ENCODE peak calls at places on chromosomes 1 and 21, in four cellular contexts. H is breast epithelium, W is IMR-90, R is WERI-Rb-1. S is an unnamed sample. For H3K36me3, the result is how much of the 10 kb centered on the place peaks cover.

GRCh38 chr1:94597701-94598100 is 56.1 kb upstream of the F3 start:
- DNase-seq in W (peak), R (no peak), H (no peak), S (peak)

GRCh38 chr1:53733975-53734649 is 4.9 kb downstream of the GLIS1 start:
- DNase-seq in R (no peak), H (no peak), W (peak), S (peak)

GRCh38 chr1:76374111-76374510 is 299.6 kb downstream of the ST6GALNAC3 start:
- DNase-seq in R (no peak), W (no peak), H (no peak), S (no peak)

GRCh38 chr1:2556277-2557145 is at the start of gene TNFRSF14:
- DNase-seq in H (no peak), W (peak), R (no peak), S (peak)

GRCh38 chr1:54117815-54118563 is 34.8 kb downstream of the CDCP2 start:
- DNase-seq in W (peak), H (no peak), R (peak), S (no peak)

GRCh38 chr1:241641748-241642592 is 1.8 kb upstream of the CHML start:
- DNase-seq in W (peak), R (no peak), H (no peak), S (peak)

GRCh38 chr21:42302794-42303193 is 12.4 kb downstream of the TFF3 start:
- DNase-seq in W (no peak), H (no peak), R (no peak), S (no peak)

GRCh38 chr1:163442940-163443339 is 121.2 kb downstream of the NUF2 start:
- DNase-seq in H (no peak), R (no peak), W (no peak), S (no peak)

GRCh38 chr1:180971273-180971997 is 51.2 kb downstream of the STX6 start:
- DNase-seq in H (no peak), W (no peak), R (no peak), S (no peak)

DNA sequence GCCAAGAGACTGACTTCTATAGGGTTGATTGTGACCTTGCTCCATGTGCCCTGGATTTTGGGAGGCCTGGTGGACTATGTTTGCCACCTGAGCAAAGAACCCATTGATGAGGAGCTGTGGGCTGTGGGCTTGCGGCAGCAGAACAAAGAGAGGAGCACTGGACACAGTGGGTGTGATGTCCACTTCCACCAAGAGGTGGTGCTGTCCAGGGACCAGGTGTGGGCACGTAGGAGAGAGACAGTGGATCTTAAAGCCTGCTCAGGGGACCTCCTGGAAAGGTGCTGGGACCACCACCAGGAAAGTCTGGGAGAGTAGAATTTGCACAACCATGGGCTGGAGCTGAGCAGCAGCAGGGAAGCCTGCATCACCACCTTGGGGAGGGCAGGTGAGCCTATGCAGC is 106.7 kb upstream of the ETS2 start:
- DNase-seq in W (no peak), R (peak), H (no peak), S (no peak)
- TF ChIP-seq CTCF in W (no peak), R (peak), H (no peak), S (peak)

GRCh38 chr1:224430511-224431113 is 4.0 kb downstream of the WDR26 start:
- DNase-seq in W (peak), H (no peak), R (no peak), S (peak)

GRCh38 chr1:224427346-224427745 is 7.3 kb downstream of the WDR26 start:
- DNase-seq in R (no peak), H (no peak), W (peak), S (peak)

GRCh38 chr1:224429616-224430015 is 5.0 kb downstream of the WDR26 start:
- DNase-seq in W (no peak), H (no peak), R (no peak), S (no peak)

DNA sequence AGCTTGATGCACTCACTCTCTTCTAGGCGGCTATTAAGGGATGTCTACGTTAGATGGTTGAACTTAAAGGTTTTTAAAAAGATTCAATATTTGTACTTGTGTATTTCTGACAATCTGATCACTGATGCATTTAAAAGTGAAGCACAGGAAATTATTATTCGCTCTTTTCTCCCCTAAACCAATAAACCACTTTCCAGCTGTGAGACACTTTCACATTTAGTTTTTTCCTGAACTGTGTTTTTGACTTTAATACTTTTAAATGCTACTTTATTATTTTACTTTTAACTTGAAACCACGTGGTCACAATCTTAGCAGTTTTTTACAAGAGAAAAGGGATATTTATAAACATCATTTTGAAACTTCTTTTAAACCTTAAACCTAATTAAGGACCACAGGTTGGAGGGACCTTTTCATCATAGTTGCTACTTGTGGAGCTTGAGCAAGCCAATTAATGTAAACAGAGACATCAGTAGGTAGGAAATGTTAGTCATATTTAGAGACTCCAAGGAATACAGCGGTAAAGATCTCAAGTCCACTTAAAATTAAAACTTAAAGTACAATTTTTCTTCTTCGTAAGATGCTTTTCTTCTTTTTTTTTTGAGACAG is 9.2 kb downstream of the WDR26 start:
- DNase-seq in R (no peak), H (no peak), W (peak), S (no peak)
- H3K36me3 ChIP-seq in R (under half), H (under half), W (under half), S (under half)

DNA sequence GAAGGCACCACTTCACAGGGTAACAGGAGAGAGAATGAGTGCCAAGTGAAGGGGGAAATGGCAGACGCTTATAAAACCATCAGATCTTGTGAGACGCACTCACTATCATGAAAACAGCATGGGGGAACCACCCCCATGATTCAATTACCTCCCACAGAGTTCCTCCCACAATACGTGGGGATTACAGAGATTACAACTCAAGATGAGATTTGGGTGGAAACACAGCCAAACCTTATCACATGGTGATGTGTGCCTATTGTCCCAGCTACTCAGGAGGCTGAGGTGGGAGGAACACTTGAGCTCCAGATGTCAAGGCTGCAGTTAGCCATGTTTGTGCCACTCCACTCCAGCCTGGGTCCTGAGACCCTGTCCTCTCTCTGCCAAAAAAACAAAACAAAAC is 56.0 kb upstream of the DSCAM start:
- DNase-seq in H (no peak), W (no peak), R (no peak), S (no peak)
- H3K27ac ChIP-seq in H (peak), W (no peak), R (no peak), S (no peak)

GRCh38 chr1:204307334-204307883 is 52.3 kb downstream of the PLEKHA6 start:
- DNase-seq in R (peak), H (no peak), W (peak), S (no peak)
- TF ChIP-seq CTCF in R (peak), H (no peak), W (no peak), S (no peak)

GRCh38 chr1:11561740-11562139 is 82.8 kb downstream of the DISP3 start:
- DNase-seq in H (no peak), W (no peak), R (no peak), S (no peak)

GRCh38 chr1:11562664-11563063 is 83.7 kb downstream of the DISP3 start:
- DNase-seq in H (no peak), W (no peak), R (no peak), S (no peak)

GRCh38 chr1:11559211-11559970 is 80.4 kb downstream of the DISP3 start:
- DNase-seq in W (no peak), H (no peak), R (no peak), S (no peak)

GRCh38 chr1:11558286-11558685 is 79.3 kb downstream of the DISP3 start:
- DNase-seq in H (no peak), W (no peak), R (no peak), S (no peak)

DNA sequence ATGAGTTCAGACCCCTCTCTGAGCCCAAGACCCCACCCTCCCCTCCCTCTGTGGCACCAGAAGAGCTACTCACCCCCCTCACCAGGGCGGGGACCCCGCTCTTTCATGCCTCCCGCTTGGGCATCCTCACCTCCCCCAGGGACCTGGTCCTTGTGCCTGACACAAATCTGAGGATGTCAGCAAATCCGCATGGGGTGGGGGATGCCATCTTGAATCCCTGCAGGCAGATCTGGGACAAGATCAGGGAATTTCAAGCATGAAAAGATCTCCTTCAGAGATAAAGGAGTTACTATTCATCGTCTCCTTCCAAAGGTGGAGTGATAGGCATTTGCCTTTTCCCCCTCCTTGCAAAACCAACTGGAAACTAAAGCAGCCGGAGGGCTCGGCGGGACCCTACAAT is 81.1 kb downstream of the DISP3 start:
- DNase-seq in H (no peak), W (no peak), R (no peak), S (no peak)
- H3K36me3 ChIP-seq in H (under half), W (under half), R (under half), S (under half)

GRCh38 chr1:41917835-41918449 is 780 bp downstream of the HIVEP3 start:
- DNase-seq in R (peak), H (no peak), W (peak), S (no peak)

GRCh38 chr1:41917051-41917530 is 1.6 kb downstream of the HIVEP3 start:
- DNase-seq in W (no peak), R (no peak), H (no peak), S (no peak)

GRCh38 chr1:41919131-41919530 is 409 bp upstream of the HIVEP3 start:
- DNase-seq in W (no peak), H (no peak), R (no peak), S (no peak)

GRCh38 chr1:41919764-41920397 is 1.2 kb upstream of the HIVEP3 start:
- DNase-seq in W (peak), H (no peak), R (peak), S (no peak)

GRCh38 chr1:41918450-41919043 is at the start of gene HIVEP3:
- DNase-seq in H (no peak), R (peak), W (no peak), S (no peak)
- H3K27ac ChIP-seq in H (peak), R (no peak), W (no peak), S (peak)

DNA sequence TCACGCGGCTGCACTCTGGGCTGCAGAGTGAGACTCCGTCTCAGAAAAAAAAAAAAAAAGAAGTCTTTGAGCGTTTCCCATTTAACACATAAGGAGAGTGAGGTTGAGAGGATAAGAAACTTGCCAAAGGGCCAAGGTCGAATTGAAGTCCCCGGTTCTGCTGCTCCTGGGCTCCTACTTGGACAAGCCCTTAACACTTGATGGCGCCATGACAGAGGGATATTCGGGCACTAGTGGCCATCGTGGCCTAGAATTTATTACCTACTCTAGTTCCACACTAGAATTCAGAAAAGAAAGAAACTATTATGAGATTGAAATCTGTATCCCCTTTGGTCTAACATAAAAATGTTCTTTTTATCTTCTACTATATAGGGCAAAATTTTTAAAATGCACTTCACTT is 65.7 kb upstream of the NEK2 start:
- DNase-seq in R (no peak), H (no peak), W (no peak), S (no peak)
- TF ChIP-seq CTCF in R (peak), H (no peak), W (no peak), S (no peak)

S was measured in brain microvascular endothelial cell.